ENCODE peak calls at places on chromosomes 5 and 9, in nine cellular contexts. R is cardiac muscle cell; E is dorsolateral prefrontal cortex; A is lung; Z is tibial nerve; K is colonic mucosa; M is naive thymus-derived CD4-positive, alpha-beta T cell; H is endothelial cell of umbilical vein; O is CD4-positive, alpha-beta T cell. U is an unnamed sample.

GRCh38 chr9:137297060-137297664 is 4.9 kb downstream of the NRARP start:
- DNase-seq in A (no peak), K (peak), Z (no peak), R (no peak), H (no peak), M (no peak), E (no peak), O (no peak), U (no peak)

GRCh38 chr5:98770158-98770910 is 3.1 kb upstream of the RGMB start:
- DNase-seq in H (peak), Z (peak), K (peak), A (peak), O (no peak), E (peak), R (peak), M (peak), U (peak)

GRCh38 chr9:98807811-98808195 is 333 bp downstream of the GALNT12 start:
- DNase-seq in M (peak), A (no peak), E (no peak), R (no peak), Z (no peak), H (no peak), K (peak), O (no peak), U (no peak)

GRCh38 chr5:161544350-161544765 is 2.2 kb downstream of the GABRB2 start:
- DNase-seq in H (peak), A (no peak), K (peak), M (no peak), Z (no peak), E (peak), O (no peak), R (peak), U (peak)

GRCh38 chr9:130167927-130168326 is 4.3 kb upstream of the NCS1 start:
- DNase-seq in Z (no peak), E (no peak), A (no peak), R (no peak), K (no peak), O (no peak), H (no peak), M (no peak), U (no peak)

GRCh38 chr9:120267929-120268328 is 312.0 kb downstream of the CDK5RAP2 start:
- DNase-seq in A (no peak), R (no peak), H (no peak), E (no peak), Z (no peak), K (no peak), O (no peak), M (no peak), U (no peak)

GRCh38 chr5:153660919-153661318 is 170.4 kb downstream of the GRIA1 start:
- DNase-seq in R (no peak), M (no peak), Z (no peak), H (no peak), O (no peak), E (no peak), A (no peak), K (no peak), U (no peak)

GRCh38 chr5:36667826-36668225 is 61.4 kb downstream of the SLC1A3 start:
- DNase-seq in R (no peak), Z (no peak), M (no peak), K (no peak), O (no peak), E (no peak), H (no peak), A (no peak), U (no peak)

GRCh38 chr9:113513541-113513940 is 50.0 kb downstream of the RGS3 start:
- DNase-seq in O (no peak), R (no peak), Z (no peak), M (peak), H (no peak), E (no peak), K (no peak), A (no peak), U (no peak)

GRCh38 chr5:1527533-1528205 is 3.9 kb upstream of the LPCAT1 start:
- DNase-seq in R (no peak), H (no peak), O (no peak), Z (no peak), A (peak), M (no peak), E (no peak), K (no peak), U (no peak)

GRCh38 chr9:120985759-120986353 is 59.3 kb upstream of the TRAF1 start:
- DNase-seq in E (no peak), H (peak), O (no peak), Z (peak), R (peak), K (no peak), M (no peak), A (no peak), U (no peak)

GRCh38 chr9:117095116-117095515 is 319.7 kb downstream of the ASTN2 start:
- DNase-seq in K (no peak), H (no peak), A (no peak), E (no peak), M (no peak), O (no peak), R (peak), Z (no peak), U (no peak)

GRCh38 chr9:107919263-107919662 is 429.7 kb upstream of the KLF4 start:
- DNase-seq in A (no peak), E (no peak), O (no peak), Z (no peak), K (no peak), H (no peak), R (no peak), M (no peak), U (no peak)

GRCh38 chr5:141874262-141874964 is 3.8 kb downstream of the PCDH1 start:
- DNase-seq in O (no peak), H (no peak), A (no peak), M (no peak), E (peak), R (no peak), Z (no peak), K (peak), U (no peak)

GRCh38 chr5:180093651-180094382 is 22.3 kb upstream of the RNF130 start:
- DNase-seq in R (peak), O (no peak), A (no peak), M (no peak), K (no peak), Z (peak), H (no peak), E (no peak), U (peak)

GRCh38 chr9:74645007-74645639 is 148.0 kb downstream of the RORB start:
- DNase-seq in M (no peak), Z (peak), A (no peak), E (no peak), K (no peak), R (peak), O (no peak), H (peak), U (no peak)

GRCh38 chr9:93792358-93792757 is 162.8 kb downstream of the BARX1 start:
- DNase-seq in K (no peak), E (no peak), Z (no peak), M (no peak), A (no peak), O (no peak), H (no peak), R (no peak), U (no peak)

DNA sequence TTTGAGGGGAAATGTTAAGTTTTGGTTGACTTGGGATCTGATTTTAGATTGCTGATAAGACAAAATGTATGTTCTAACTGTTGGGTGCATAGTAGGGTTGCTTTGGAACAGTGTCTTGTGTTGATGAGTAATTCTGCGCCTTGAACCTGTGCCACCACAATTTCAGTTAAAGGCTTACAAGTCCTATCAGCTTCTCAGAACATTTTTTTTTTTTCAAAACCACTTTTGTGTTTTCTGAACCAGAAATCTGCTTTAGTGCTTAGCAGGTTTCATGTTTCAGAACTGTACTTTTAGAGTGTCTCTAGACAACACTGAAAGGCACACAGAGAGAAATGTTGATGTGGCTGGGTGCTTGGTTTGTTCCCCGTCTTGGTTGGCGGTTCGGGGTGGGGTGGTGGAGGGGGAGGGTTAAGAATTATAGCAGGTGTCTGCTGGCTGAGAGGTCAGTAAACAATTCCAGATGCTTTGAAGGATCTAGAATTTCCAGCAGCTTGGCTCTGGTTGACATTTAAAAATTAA is 84.6 kb downstream of the ANKRD55 start:
- DNase-seq in O (peak), R (no peak), E (no peak), H (no peak), A (no peak), M (peak), Z (no peak), K (no peak), U (no peak)
- H3K27ac ChIP-seq in O (peak), R (no peak), E (no peak), H (no peak), A (no peak), M (peak), Z (no peak), K (no peak), U (no peak)

DNA sequence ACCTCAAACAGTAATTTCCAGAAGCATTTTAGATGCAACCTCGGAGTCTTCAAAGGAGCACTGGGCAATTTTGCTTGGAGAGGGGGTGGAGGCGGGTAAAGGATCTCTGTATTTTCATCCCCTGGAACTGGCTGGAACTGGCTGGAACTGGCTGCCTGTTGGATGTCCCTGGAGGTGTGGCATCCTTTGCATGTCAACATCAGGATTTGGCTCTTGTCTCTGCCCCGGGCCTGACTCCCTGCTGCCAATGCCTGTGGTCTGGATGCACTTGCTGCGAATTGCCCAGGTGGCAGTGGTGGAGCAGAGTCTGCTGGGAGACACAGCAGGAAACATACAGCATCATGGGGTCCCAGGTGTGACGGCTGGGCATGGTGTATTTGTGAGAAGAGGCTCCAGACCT is 391.3 kb downstream of the GADD45G start:
- DNase-seq in Z (no peak), O (no peak), M (no peak), K (peak), R (no peak), E (no peak), A (no peak), H (no peak), U (no peak)
- H3K27ac ChIP-seq in Z (no peak), O (no peak), M (no peak), K (no peak), R (peak), E (no peak), A (no peak), H (no peak), U (peak)

GRCh38 chr9:109861918-109862317 is 81.9 kb downstream of the PALM2AKAP2 start:
- DNase-seq in M (no peak), E (no peak), R (peak), A (no peak), Z (no peak), K (no peak), O (no peak), H (no peak), U (no peak)

GRCh38 chr9:109862452-109862851 is 82.5 kb downstream of the PALM2AKAP2 start:
- DNase-seq in M (no peak), R (no peak), H (no peak), Z (no peak), K (no peak), A (no peak), O (no peak), E (no peak), U (no peak)

GRCh38 chr9:109861499-109861898 is 81.5 kb downstream of the PALM2AKAP2 start:
- DNase-seq in A (no peak), Z (no peak), H (no peak), R (peak), E (no peak), O (no peak), M (no peak), K (no peak), U (no peak)

GRCh38 chr9:109865521-109865920 is 85.5 kb downstream of the PALM2AKAP2 start:
- DNase-seq in M (no peak), E (no peak), Z (no peak), O (no peak), K (no peak), H (no peak), R (no peak), A (no peak), U (no peak)

GRCh38 chr9:109863961-109864360 is 84.0 kb downstream of the PALM2AKAP2 start:
- DNase-seq in R (no peak), O (no peak), E (no peak), M (no peak), Z (no peak), K (no peak), A (no peak), H (no peak), U (no peak)
- H3K27ac ChIP-seq in R (peak), O (no peak), E (peak), M (no peak), Z (no peak), K (no peak), A (no peak), H (no peak), U (no peak)

GRCh38 chr9:127778280-127779135 is at the start of gene SH2D3C:
- DNase-seq in Z (no peak), H (no peak), K (peak), E (no peak), O (no peak), A (no peak), R (peak), M (no peak), U (no peak)
- H3K27ac ChIP-seq in Z (peak), H (no peak), K (peak), E (peak), O (peak), A (peak), R (peak), M (peak), U (peak)

DNA sequence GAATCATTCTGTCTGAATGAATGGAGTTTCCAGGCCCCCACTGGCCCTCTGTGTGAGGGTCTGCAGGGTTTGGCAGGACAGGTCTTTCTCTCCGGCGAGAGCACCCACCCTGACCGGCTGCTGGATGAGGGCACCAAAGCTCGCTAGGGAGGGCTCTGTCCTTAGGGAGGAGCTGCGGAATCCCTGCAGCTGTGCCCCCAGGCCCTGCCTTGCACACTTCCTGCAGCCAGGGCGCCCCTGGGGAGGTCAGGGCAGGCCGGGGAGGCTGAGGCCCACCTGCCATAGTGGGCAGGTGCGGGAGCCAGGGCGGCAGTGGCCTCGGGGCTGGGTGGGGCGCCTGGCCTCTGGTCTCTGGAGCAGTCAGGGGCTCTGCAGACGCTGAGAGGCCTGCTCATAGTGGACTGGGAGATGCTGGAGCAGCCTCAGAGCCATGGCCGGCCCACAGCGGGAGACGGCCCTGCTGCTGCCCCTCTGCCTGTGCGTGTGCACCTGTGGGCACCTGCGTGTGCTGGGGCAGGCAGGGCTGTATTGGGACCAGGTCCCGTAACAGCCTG is 36.1 kb downstream of the EXOC3 start:
- DNase-seq in R (no peak), H (no peak), K (no peak), Z (no peak), E (no peak), M (no peak), A (no peak), O (no peak), U (no peak)
- H3K27ac ChIP-seq in R (no peak), H (no peak), K (no peak), Z (no peak), E (no peak), M (no peak), A (no peak), O (no peak), U (no peak)

DNA sequence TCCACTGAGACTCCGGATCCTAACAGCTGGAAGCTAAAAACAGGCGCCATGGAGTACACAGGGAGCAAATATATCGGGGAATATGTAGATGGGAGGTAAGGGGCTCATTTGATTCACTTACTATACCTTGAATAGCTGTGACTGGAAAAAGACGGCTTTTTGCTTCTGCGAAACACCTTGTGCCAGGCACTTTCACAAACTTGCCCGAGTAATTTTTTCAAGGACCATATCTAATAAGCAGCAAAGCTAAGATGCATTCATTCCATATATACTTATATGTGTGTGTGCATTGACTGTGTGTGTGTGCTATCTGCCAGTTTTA is 178 bp downstream of the MORN5 start:
- DNase-seq in H (no peak), O (no peak), M (no peak), R (no peak), K (no peak), A (no peak), Z (no peak), E (no peak), U (no peak)
- H3K27ac ChIP-seq in H (no peak), O (no peak), M (peak), R (no peak), K (no peak), A (peak), Z (peak), E (no peak), U (no peak)